ENCODE peak calls at places on chromosomes 6 and 20, in ten cellular contexts. U is CD4-positive, alpha-beta T cell; E is hepatocyte; S is neural progenitor cell; M is colonic mucosa; L is spleen; K is GM23338; X is body of pancreas; O is fibroblast of lung; J is CD8-positive, alpha-beta T cell. Q is an unnamed sample.

GRCh38 chr6:135168766-135169165 is 12.3 kb upstream of the MYB start:
- DNase-seq in U (no peak), O (no peak), X (no peak), S (no peak), K (no peak), M (no peak), E (no peak), J (no peak), L (no peak), Q (no peak)

GRCh38 chr6:148747493-148748160 is 797 bp downstream of the UST start:
- DNase-seq in E (peak), X (peak), M (peak), J (peak), U (peak), L (peak), S (peak), K (peak), O (peak), Q (no peak)

GRCh38 chr6:26322645-26323482 is 42.1 kb upstream of the BTN3A2 start:
- DNase-seq in J (peak), S (peak), U (peak), O (peak), K (peak), X (peak), L (no peak), E (peak), M (peak), Q (no peak)

GRCh38 chr20:47727909-47728361 is 57.3 kb downstream of the SULF2 start:
- DNase-seq in U (no peak), E (no peak), S (no peak), K (no peak), J (peak), X (no peak), O (no peak), M (no peak), L (peak), Q (no peak)

GRCh38 chr6:30231067-30231466 is 17.9 kb upstream of the TRIM26 start:
- DNase-seq in O (no peak), K (no peak), E (no peak), S (no peak), X (no peak), J (no peak), L (no peak), U (no peak), M (no peak), Q (no peak)

GRCh38 chr20:42152570-42152969 is 534.4 kb upstream of the CHD6 start:
- DNase-seq in X (no peak), K (no peak), M (no peak), O (no peak), J (no peak), S (no peak), U (no peak), L (no peak), E (no peak), Q (no peak)

GRCh38 chr6:31775633-31776263 is 1.4 kb downstream of the VWA7 start:
- DNase-seq in J (no peak), K (no peak), U (no peak), M (no peak), X (no peak), L (no peak), O (no peak), E (peak), S (no peak), Q (no peak)

GRCh38 chr6:27176096-27176495 is 71.4 kb upstream of the PRSS16 start:
- DNase-seq in S (no peak), E (peak), U (no peak), O (peak), K (no peak), M (no peak), X (no peak), J (no peak), L (no peak), Q (no peak)

GRCh38 chr6:147712841-147713240 is 204.4 kb downstream of the SAMD5 start:
- DNase-seq in J (no peak), M (no peak), E (no peak), K (no peak), O (peak), L (no peak), X (no peak), U (no peak), S (no peak), Q (no peak)

GRCh38 chr6:141035312-141036058 is 1097.2 kb upstream of the GJE1 start:
- DNase-seq in J (no peak), L (no peak), X (no peak), U (no peak), S (no peak), K (no peak), O (peak), E (no peak), M (no peak), Q (no peak)

GRCh38 chr6:93663111-93663510 is 243.8 kb upstream of the EPHA7 start:
- DNase-seq in X (no peak), K (no peak), O (no peak), L (no peak), J (no peak), U (no peak), M (no peak), S (no peak), E (no peak), Q (no peak)

GRCh38 chr6:12051861-12052368 is 39.8 kb downstream of the HIVEP1 start:
- DNase-seq in J (peak), E (no peak), U (peak), O (peak), S (no peak), K (no peak), L (no peak), M (no peak), X (no peak), Q (no peak)

GRCh38 chr6:156780117-156780641 is 3.0 kb downstream of the ARID1B start:
- DNase-seq in J (peak), U (peak), S (peak), K (peak), E (peak), L (no peak), O (peak), M (peak), X (peak), Q (no peak)

GRCh38 chr6:108798672-108799355 is 49.4 kb upstream of the ARMC2 start:
- DNase-seq in X (peak), M (no peak), J (peak), E (no peak), U (peak), S (peak), K (peak), L (peak), O (no peak), Q (no peak)

GRCh38 chr20:57240850-57241429 is 25.5 kb downstream of the BMP7 start:
- DNase-seq in J (no peak), L (no peak), E (no peak), X (no peak), U (no peak), O (no peak), M (no peak), K (no peak), S (no peak), Q (no peak)

GRCh38 chr20:45322952-45323383 is 14.9 kb upstream of the MATN4 start:
- DNase-seq in O (peak), E (peak), K (no peak), J (no peak), X (peak), U (no peak), M (peak), L (no peak), S (no peak), Q (no peak)

GRCh38 chr6:131213501-131213990 is 78.3 kb downstream of the AKAP7 start:
- DNase-seq in U (no peak), S (peak), J (no peak), L (no peak), M (no peak), K (no peak), O (peak), E (no peak), X (no peak), Q (no peak)

GRCh38 chr6:11911535-11911934 is 100.6 kb upstream of the HIVEP1 start:
- DNase-seq in O (peak), U (no peak), M (no peak), S (no peak), J (no peak), E (no peak), K (no peak), X (no peak), L (no peak), Q (no peak)

GRCh38 chr6:12483712-12484111 is 193.6 kb downstream of the EDN1 start:
- DNase-seq in E (no peak), M (no peak), O (peak), J (no peak), U (no peak), L (no peak), S (no peak), X (peak), K (no peak), Q (peak)

GRCh38 chr20:49287555-49288249 is 9.8 kb upstream of the ZNFX1 start:
- DNase-seq in J (no peak), K (no peak), L (no peak), M (no peak), S (no peak), U (no peak), X (no peak), O (peak), E (no peak), Q (no peak)

GRCh38 chr6:47056832-47057231 is 14.7 kb upstream of the ADGRF1 start:
- DNase-seq in M (no peak), X (no peak), U (no peak), J (no peak), E (no peak), O (no peak), S (no peak), K (no peak), L (no peak), Q (no peak)
- H3K27ac ChIP-seq in M (no peak), X (no peak), U (no peak), J (no peak), E (no peak), O (no peak), S (no peak), K (no peak), L (no peak), Q (no peak)

DNA sequence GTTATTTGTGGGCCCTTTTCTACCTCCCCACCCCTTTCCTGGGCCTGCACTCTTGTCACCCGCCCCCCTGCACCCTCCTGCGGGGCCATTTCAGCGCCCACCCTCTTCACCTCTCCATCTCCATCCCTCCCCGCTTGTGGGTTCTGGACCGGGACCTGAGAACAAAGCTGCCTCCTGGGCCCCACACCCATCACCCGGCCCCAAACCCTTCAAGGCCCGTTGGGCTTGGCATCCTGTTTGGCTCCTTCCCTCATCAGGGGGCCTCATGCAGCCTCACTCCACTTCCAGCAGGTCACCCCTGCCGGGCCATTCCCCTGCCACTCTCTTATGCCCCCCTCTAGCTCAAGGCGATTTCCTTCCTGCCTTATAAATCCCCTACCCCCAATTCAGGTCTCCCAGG is 67.4 kb downstream of the SRC start:
- DNase-seq in M (no peak), K (peak), J (no peak), O (no peak), U (no peak), L (no peak), E (no peak), X (no peak), S (no peak), Q (peak)
- TF ChIP-seq CTCF in M (no peak), K (no peak), J (no peak), O (no peak), U (no peak), L (no peak), E (no peak), X (no peak), S (no peak), Q (no peak)

GRCh38 chr20:61127311-61128044 is 124.6 kb upstream of the CDH4 start:
- DNase-seq in M (no peak), S (no peak), O (peak), J (no peak), U (no peak), K (no peak), L (no peak), X (no peak), E (no peak), Q (peak)
- H3K27ac ChIP-seq in M (no peak), S (no peak), O (peak), J (no peak), U (no peak), K (no peak), L (no peak), X (no peak), E (no peak), Q (peak)

DNA sequence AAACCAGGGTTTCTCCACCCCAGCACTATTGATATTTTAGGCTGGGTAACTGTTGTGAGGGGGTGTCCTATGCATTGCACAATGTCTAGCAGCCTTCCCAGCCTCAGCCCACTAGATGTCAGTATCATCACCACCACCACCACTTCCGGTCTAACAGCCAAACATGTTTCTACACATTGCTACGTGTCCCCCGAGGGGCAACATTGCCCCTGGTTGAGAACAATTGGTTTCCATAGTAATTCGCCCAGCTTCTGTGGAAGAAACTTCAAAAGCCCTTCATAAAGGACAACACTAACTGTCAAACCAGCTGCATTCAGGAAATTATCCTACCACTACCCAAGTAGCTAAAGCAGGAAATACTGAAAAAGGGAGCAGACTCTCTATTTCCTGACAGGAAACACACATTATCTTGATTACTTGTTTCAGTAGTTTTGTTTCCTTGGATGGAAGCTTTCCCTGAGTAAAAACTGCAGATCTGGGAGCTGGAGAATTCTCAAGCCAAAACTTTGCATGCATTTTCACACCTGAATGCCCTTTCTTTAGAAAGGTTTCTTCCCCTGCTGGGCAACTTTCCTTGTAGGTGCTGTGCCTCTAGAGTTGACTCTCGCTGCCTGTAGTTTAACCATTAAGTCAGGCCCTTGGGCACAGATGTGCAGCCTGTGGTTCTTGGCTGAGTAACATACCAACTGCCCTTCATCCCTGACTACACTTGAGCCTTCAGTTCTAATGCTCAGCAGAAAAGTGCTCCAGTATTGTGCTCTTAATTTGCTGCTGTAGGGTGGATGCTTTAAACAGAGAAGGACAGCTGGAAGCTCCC is 23.6 kb downstream of the PKHD1 start:
- DNase-seq in K (peak), M (peak), S (peak), U (peak), E (peak), J (peak), O (peak), X (peak), L (no peak), Q (no peak)
- TF ChIP-seq CTCF in K (peak), M (peak), S (peak), U (peak), E (peak), J (peak), O (peak), X (peak), L (peak), Q (peak)

GRCh38 chr6:35093118-35093445 is 48.1 kb downstream of the TCP11 start:
- DNase-seq in U (no peak), L (no peak), O (no peak), E (peak), X (no peak), S (no peak), M (no peak), K (no peak), J (no peak), Q (no peak)
- H3K27ac ChIP-seq in U (no peak), L (peak), O (no peak), E (peak), X (no peak), S (no peak), M (no peak), K (no peak), J (no peak), Q (no peak)

GRCh38 chr20:38435555-38435939 is 419 bp upstream of the SNHG17 start:
- DNase-seq in S (no peak), L (no peak), M (no peak), E (no peak), J (no peak), U (no peak), O (peak), X (no peak), K (no peak), Q (no peak)
- TF ChIP-seq CTCF in S (no peak), L (no peak), M (no peak), E (no peak), J (peak), U (peak), O (no peak), X (no peak), K (no peak), Q (peak)

GRCh38 chr6:52352239-52353008 is 9.5 kb upstream of the PAQR8 start:
- DNase-seq in K (peak), M (peak), E (peak), X (peak), L (no peak), S (peak), O (peak), J (no peak), U (no peak), Q (peak)

GRCh38 chr6:52346503-52346902 is 15.4 kb upstream of the PAQR8 start:
- DNase-seq in S (no peak), E (no peak), X (no peak), M (no peak), K (no peak), L (no peak), J (no peak), O (peak), U (no peak), Q (no peak)

GRCh38 chr6:52356017-52356416 is 5.9 kb upstream of the PAQR8 start:
- DNase-seq in L (no peak), K (no peak), J (no peak), O (no peak), U (no peak), M (peak), S (no peak), E (no peak), X (no peak), Q (no peak)

GRCh38 chr6:52351879-52352238 is 10.1 kb upstream of the PAQR8 start:
- DNase-seq in L (no peak), M (no peak), J (no peak), O (no peak), U (no peak), E (no peak), K (no peak), S (no peak), X (no peak), Q (no peak)
- H3K27ac ChIP-seq in L (peak), M (peak), J (no peak), O (peak), U (no peak), E (peak), K (no peak), S (no peak), X (peak), Q (peak)

DNA sequence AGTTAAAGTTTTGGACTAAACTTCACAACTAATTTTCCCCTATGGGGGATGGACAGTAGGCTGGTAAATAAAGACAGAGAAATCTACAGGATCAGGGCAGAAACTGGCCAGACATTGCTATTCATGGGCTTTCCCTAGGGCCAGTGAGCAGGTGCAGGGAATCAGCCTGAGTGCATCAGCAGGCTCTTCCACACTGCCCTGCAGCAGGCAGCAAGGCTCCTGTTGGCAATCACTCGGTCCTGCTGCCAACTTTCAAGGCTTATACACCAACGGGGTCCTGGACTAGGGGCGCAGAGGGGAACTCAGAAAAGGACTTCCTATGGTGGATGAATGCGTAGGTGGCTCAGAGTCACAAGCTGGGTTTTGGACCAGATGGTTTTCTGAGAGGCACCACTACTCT is 59.9 kb upstream of the NHSL1 start:
- DNase-seq in K (no peak), E (no peak), X (no peak), S (no peak), O (no peak), L (no peak), J (no peak), U (no peak), M (no peak), Q (no peak)
- TF ChIP-seq CTCF in K (no peak), E (no peak), X (no peak), S (no peak), O (no peak), L (no peak), J (no peak), U (no peak), M (no peak), Q (no peak)

Q was measured in RWPE2.